ENCODE peak calls at places on chromosomes 2 and 18, in four cellular contexts. M is lower lobe of right lung, V is stomach, W is suprapubic skin. Q is an unnamed sample.

GRCh38 chr2:7057865-7058400 is 140.7 kb downstream of the RNF144A start:
- DNase-seq in M (no peak), V (no peak), W (no peak), Q (no peak)

GRCh38 chr18:76615065-76615733 is 120.2 kb upstream of the ZNF516 start:
- DNase-seq in M (no peak), V (no peak), W (no peak), Q (no peak)

GRCh38 chr2:40329739-40330047 is 122.2 kb downstream of the SLC8A1 start:
- DNase-seq in M (no peak), V (no peak), W (no peak), Q (no peak)

GRCh38 chr2:1837022-1837421 is 92.7 kb upstream of the PXDN start:
- DNase-seq in M (no peak), V (no peak), W (no peak), Q (no peak)

GRCh38 chr2:155546715-155547555 is 785.6 kb downstream of the NR4A2 start:
- DNase-seq in M (no peak), V (no peak), W (no peak), Q (no peak)

GRCh38 chr2:25276569-25277465 is 64.9 kb downstream of the DNMT3A start:
- DNase-seq in M (peak; percentile 76), V (peak; percentile 55), W (no peak), Q (no peak)

GRCh38 chr2:233217892-233218377 is 33.5 kb upstream of the ATG16L1 start:
- DNase-seq in M (no peak), V (peak; percentile 44), W (no peak), Q (no peak)

GRCh38 chr2:179768765-179769164 is 92.6 kb downstream of the ZNF385B start:
- DNase-seq in M (no peak), V (no peak), W (no peak), Q (no peak)

GRCh38 chr2:182358601-182359000 is 68.2 kb downstream of the PDE1A start:
- DNase-seq in M (no peak), V (no peak), W (no peak), Q (no peak)

GRCh38 chr2:71843391-71843850 is 304.2 kb downstream of the CYP26B1 start:
- DNase-seq in M (no peak), V (no peak), W (no peak), Q (no peak)

GRCh38 chr2:173644146-173644545 is 289.5 kb downstream of the CDCA7 start:
- DNase-seq in M (no peak), V (no peak), W (no peak), Q (no peak)

GRCh38 chr2:122478773-122479172 is 723.3 kb downstream of the TSN start:
- DNase-seq in M (no peak), V (no peak), W (no peak), Q (no peak)

GRCh38 chr18:48838166-48838775 is 112.5 kb downstream of the SMAD7 start:
- DNase-seq in M (peak; percentile 30), V (no peak), W (peak; percentile 34), Q (no peak)

GRCh38 chr2:221444106-221444505 is 128.0 kb downstream of the EPHA4 start:
- DNase-seq in M (no peak), V (no peak), W (no peak), Q (no peak)

GRCh38 chr18:54717673-54718435 is 110.4 kb upstream of the RAB27B start:
- DNase-seq in M (no peak), V (peak; percentile 65), W (no peak), Q (no peak)

GRCh38 chr18:10313016-10313342 is 141.5 kb upstream of the APCDD1 start:
- DNase-seq in M (no peak), V (no peak), W (no peak), Q (no peak)

GRCh38 chr18:73980289-73980979 is 167.2 kb downstream of the FBXO15 start:
- DNase-seq in M (no peak), V (no peak), W (no peak), Q (no peak)

GRCh38 chr2:144078802-144079386 is 441.0 kb downstream of the ZEB2 start:
- DNase-seq in M (no peak), V (no peak), W (no peak), Q (no peak)

GRCh38 chr2:230054079-230054478 is 14.6 kb downstream of the SLC16A14 start:
- DNase-seq in M (no peak), V (no peak), W (no peak), Q (no peak)

GRCh38 chr2:117684919-117685318 is 129.6 kb upstream of the DDX18 start:
- DNase-seq in M (no peak), V (no peak), W (no peak), Q (no peak)

GRCh38 chr18:34929336-34929780 is 111.9 kb upstream of the MAPRE2 start:
- DNase-seq in M (no peak), V (no peak), W (no peak), Q (no peak)

GRCh38 chr2:10412380-10412779 is 35.7 kb downstream of the ODC1 start:
- DNase-seq in M (no peak), V (no peak), W (no peak), Q (no peak)
- H3K4me1 ChIP-seq in M (peaks cover 46% of the 10 kb centered on the region), V (peaks cover 72% of the 10 kb centered on the region), W (peaks cover 23% of the 10 kb centered on the region), Q (peaks cover 21% of the 10 kb centered on the region)

DNA sequence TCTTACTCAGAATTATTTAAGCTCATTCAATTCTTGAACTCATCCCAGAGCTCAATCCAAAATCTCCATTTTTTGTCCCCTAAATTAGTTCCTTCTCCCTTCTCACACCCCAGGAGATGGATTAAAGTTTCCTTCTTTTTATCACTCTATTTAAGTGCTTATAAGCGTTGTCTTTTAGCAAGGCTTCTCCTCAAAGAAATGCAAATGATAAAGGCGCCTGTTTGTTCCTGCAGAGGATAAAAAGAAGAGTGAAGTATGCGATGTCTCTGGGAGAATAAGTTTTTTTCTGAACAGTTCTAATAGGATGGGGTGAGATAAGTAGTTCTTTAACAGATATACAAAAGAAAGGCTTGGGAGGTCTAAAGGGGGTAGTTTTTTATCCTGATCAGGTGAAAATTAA is 303.3 kb downstream of the CNTNAP5 start:
- DNase-seq in M (no peak), V (no peak), W (no peak), Q (no peak)
- H3K4me1 ChIP-seq in M (no peaks in the 10 kb centered on the region), V (no peaks in the 10 kb centered on the region), W (no peaks in the 10 kb centered on the region), Q (no peaks in the 10 kb centered on the region)

GRCh38 chr2:158505448-158505934 is 48.7 kb downstream of the PKP4 start:
- DNase-seq in M (no peak), V (no peak), W (no peak), Q (no peak)

GRCh38 chr2:158507141-158507540 is 50.4 kb downstream of the PKP4 start:
- DNase-seq in M (no peak), V (no peak), W (no peak), Q (no peak)

GRCh38 chr2:158501301-158501700 is 44.5 kb downstream of the PKP4 start:
- DNase-seq in M (no peak), V (peak; percentile 35), W (no peak), Q (no peak)

GRCh38 chr2:158502984-158503383 is 46.2 kb downstream of the PKP4 start:
- DNase-seq in M (no peak), V (no peak), W (no peak), Q (no peak)

GRCh38 chr2:158504088-158504487 is 47.3 kb downstream of the PKP4 start:
- DNase-seq in M (no peak), V (no peak), W (no peak), Q (no peak)
- H3K4me1 ChIP-seq in M (peaks cover 34% of the 10 kb centered on the region), V (peaks cover 57% of the 10 kb centered on the region), W (peaks cover 31% of the 10 kb centered on the region), Q (peaks cover 26% of the 10 kb centered on the region)

DNA sequence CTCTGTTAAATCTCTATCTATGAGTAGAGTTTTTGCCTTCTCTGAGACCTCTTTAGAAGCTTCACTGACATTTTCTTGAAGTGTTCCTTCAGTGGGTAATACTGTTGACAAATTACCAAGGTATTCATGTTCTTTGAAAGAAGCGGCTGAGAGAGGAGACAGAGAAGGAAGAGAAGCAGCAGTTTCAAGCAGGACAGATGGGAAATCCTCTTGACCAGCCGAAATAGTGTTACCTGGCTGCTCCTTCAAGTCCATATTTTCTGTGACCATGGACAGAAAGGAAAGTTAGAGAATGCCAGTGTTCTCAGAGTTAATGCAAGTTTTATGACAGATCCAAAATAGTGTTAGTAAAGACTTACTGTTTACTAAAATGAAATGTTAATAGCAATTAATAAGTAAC is 23.0 kb downstream of the RTN4 start:
- DNase-seq in M (no peak), V (no peak), W (no peak), Q (no peak)
- H3K4me1 ChIP-seq in M (peaks cover 76% of the 10 kb centered on the region), V (peaks cover 99% of the 10 kb centered on the region), W (peaks cover 84% of the 10 kb centered on the region), Q (peaks cover 6% of the 10 kb centered on the region)

Q was measured in RWPE2.